ENCODE peak calls at places on chromosome 16, in seven cellular contexts. One of them, this sample, is unnamed.

GRCh38 chr16:65314246-65315003 is 192.6 kb upstream of the CDH11 start:
- DNase-seq in lung: no peak
- DNase-seq in anterior cingulate cortex: no peak
- DNase-seq in IMR-90: peak; percentile 47
- DNase-seq in dermis microvascular lymphatic vessel endothelial cell: no peak
- DNase-seq in sigmoid colon: no peak
- DNase-seq in cardiac muscle cell: no peak
- DNase-seq in this sample: no peak

GRCh38 chr16:24538756-24539294 is 541 bp upstream of the RBBP6 start:
- DNase-seq in cardiac muscle cell: no peak
- DNase-seq in anterior cingulate cortex: no peak
- DNase-seq in sigmoid colon: no peak
- DNase-seq in lung: no peak
- DNase-seq in IMR-90: no peak
- DNase-seq in dermis microvascular lymphatic vessel endothelial cell: no peak
- DNase-seq in this sample: peak; percentile 81

GRCh38 chr16:22093952-22094351 is 1.6 kb downstream of the VWA3A start:
- DNase-seq in cardiac muscle cell: no peak
- DNase-seq in IMR-90: no peak
- DNase-seq in dermis microvascular lymphatic vessel endothelial cell: no peak
- DNase-seq in lung: no peak
- DNase-seq in anterior cingulate cortex: no peak
- DNase-seq in sigmoid colon: no peak
- DNase-seq in this sample: no peak

GRCh38 chr16:78244131-78244899 is 144.9 kb downstream of the WWOX start:
- DNase-seq in sigmoid colon: no peak
- DNase-seq in cardiac muscle cell: no peak
- DNase-seq in lung: no peak
- DNase-seq in anterior cingulate cortex: no peak
- DNase-seq in IMR-90: no peak
- DNase-seq in dermis microvascular lymphatic vessel endothelial cell: no peak
- DNase-seq in this sample: no peak

GRCh38 chr16:50453446-50453845 is 84.7 kb upstream of the BRD7 start:
- DNase-seq in IMR-90: no peak
- DNase-seq in dermis microvascular lymphatic vessel endothelial cell: no peak
- DNase-seq in sigmoid colon: peak; percentile 43
- DNase-seq in cardiac muscle cell: no peak
- DNase-seq in anterior cingulate cortex: no peak
- DNase-seq in lung: no peak
- DNase-seq in this sample: no peak

GRCh38 chr16:50389900-50390896 is 21.4 kb upstream of the BRD7 start:
- DNase-seq in dermis microvascular lymphatic vessel endothelial cell: no peak
- DNase-seq in sigmoid colon: no peak
- DNase-seq in IMR-90: no peak
- DNase-seq in lung: no peak
- DNase-seq in cardiac muscle cell: no peak
- DNase-seq in anterior cingulate cortex: no peak
- DNase-seq in this sample: no peak

GRCh38 chr16:27475561-27475960 is 73.6 kb downstream of the IL21R start:
- DNase-seq in cardiac muscle cell: no peak
- DNase-seq in lung: no peak
- DNase-seq in IMR-90: peak; percentile 95
- DNase-seq in anterior cingulate cortex: no peak
- DNase-seq in sigmoid colon: no peak
- DNase-seq in dermis microvascular lymphatic vessel endothelial cell: peak; percentile 69
- DNase-seq in this sample: no peak

GRCh38 chr16:24428751-24429150 is 110.6 kb upstream of the RBBP6 start:
- DNase-seq in sigmoid colon: no peak
- DNase-seq in dermis microvascular lymphatic vessel endothelial cell: no peak
- DNase-seq in cardiac muscle cell: no peak
- DNase-seq in IMR-90: no peak
- DNase-seq in anterior cingulate cortex: no peak
- DNase-seq in lung: no peak
- DNase-seq in this sample: no peak

GRCh38 chr16:85235988-85236831 is 123.9 kb upstream of the CIBAR2 start:
- DNase-seq in dermis microvascular lymphatic vessel endothelial cell: peak; percentile 57
- DNase-seq in sigmoid colon: no peak
- DNase-seq in IMR-90: no peak
- DNase-seq in anterior cingulate cortex: no peak
- DNase-seq in lung: no peak
- DNase-seq in cardiac muscle cell: no peak
- DNase-seq in this sample: no peak

GRCh38 chr16:27449434-27450188 is 47.6 kb downstream of the IL21R start:
- DNase-seq in IMR-90: no peak
- DNase-seq in sigmoid colon: no peak
- DNase-seq in anterior cingulate cortex: no peak
- DNase-seq in lung: no peak
- DNase-seq in cardiac muscle cell: no peak
- DNase-seq in dermis microvascular lymphatic vessel endothelial cell: peak; percentile 44
- DNase-seq in this sample: no peak

GRCh38 chr16:20884240-20884556 is 16.0 kb downstream of the DCUN1D3 start:
- DNase-seq in anterior cingulate cortex: no peak
- DNase-seq in IMR-90: peak; percentile 88
- DNase-seq in dermis microvascular lymphatic vessel endothelial cell: no peak
- DNase-seq in cardiac muscle cell: no peak
- DNase-seq in lung: no peak
- DNase-seq in sigmoid colon: no peak
- DNase-seq in this sample: no peak

GRCh38 chr16:65658339-65659275 is 536.7 kb upstream of the CDH11 start:
- DNase-seq in lung: no peak
- DNase-seq in IMR-90: peak; percentile 86
- DNase-seq in cardiac muscle cell: no peak
- DNase-seq in dermis microvascular lymphatic vessel endothelial cell: no peak
- DNase-seq in sigmoid colon: no peak
- DNase-seq in anterior cingulate cortex: no peak
- DNase-seq in this sample: no peak

GRCh38 chr16:27965801-27966200 is 97.7 kb downstream of the GSG1L start:
- DNase-seq in sigmoid colon: peak; percentile 29
- DNase-seq in lung: no peak
- DNase-seq in anterior cingulate cortex: no peak
- DNase-seq in IMR-90: no peak
- DNase-seq in dermis microvascular lymphatic vessel endothelial cell: no peak
- DNase-seq in cardiac muscle cell: no peak
- DNase-seq in this sample: no peak